ENCODE peak calls at places on chromosomes 16 and 17, in four cellular contexts. E, K, M and H are unnamed samples.
A peak's percentile ranks its signal among the peaks of the same experiment; 100 is the strongest.

GRCh38 chr17:42408076-42408475 is 15.0 kb downstream of the CAVIN1 start:
- DNase-seq in K (no peak), E (no peak), M (peak; percentile 51), H (no peak)

GRCh38 chr17:68867759-68868516 is 87.3 kb downstream of the ABCA8 start:
- DNase-seq in E (no peak), K (no peak), M (no peak), H (no peak)

GRCh38 chr16:55571-56136 is 2.0 kb downstream of the SNRNP25 start:
- DNase-seq in M (no peak), K (no peak), E (no peak), H (no peak)

GRCh38 chr17:36048061-36048460 is 16.0 kb upstream of the CCL18 start:
- DNase-seq in K (no peak), E (no peak), M (no peak), H (no peak)

GRCh38 chr17:4786111-4786491 is at the start of gene VMO1:
- DNase-seq in E (no peak), M (no peak), K (no peak), H (no peak)

GRCh38 chr17:68288804-68289203 is 2.1 kb downstream of the SLC16A6 start:
- DNase-seq in K (peak; percentile 76), M (no peak), E (peak; percentile 37), H (no peak)

GRCh38 chr17:48738803-48739526 is 10.4 kb upstream of the HOXB13 start:
- DNase-seq in E (no peak), K (no peak), M (no peak), H (peak; percentile 33)

GRCh38 chr16:12819126-12820117 is 15.7 kb upstream of the CPPED1 start:
- DNase-seq in M (peak; percentile 70), K (peak; percentile 77), E (peak; percentile 63), H (peak; percentile 58)

GRCh38 chr17:6574689-6575595 is 18.6 kb upstream of the PITPNM3 start:
- DNase-seq in M (peak; percentile 65), K (peak; percentile 40), E (no peak), H (peak; percentile 44)

GRCh38 chr17:62653831-62654829 is 26.7 kb downstream of the MRC2 start:
- DNase-seq in K (peak; percentile 70), E (no peak), M (peak; percentile 58), H (no peak)

GRCh38 chr17:34126496-34126895 is 128.6 kb upstream of the CCL2 start:
- DNase-seq in K (no peak), M (no peak), E (no peak), H (no peak)

GRCh38 chr16:62597874-62598273 is 561.6 kb upstream of the CDH8 start:
- DNase-seq in E (no peak), K (no peak), M (no peak), H (no peak)

GRCh38 chr17:45428954-45429337 is 3.7 kb downstream of the ARHGAP27 start:
- DNase-seq in M (no peak), E (no peak), K (peak; percentile 67), H (no peak)

GRCh38 chr17:60087882-60088669 is 9.4 kb upstream of the HEATR6 start:
- DNase-seq in E (peak; percentile 55), M (peak; percentile 76), K (no peak), H (peak; percentile 36)

GRCh38 chr17:79831367-79832210 is 7.7 kb downstream of the CBX4 start:
- DNase-seq in K (no peak), E (peak; percentile 71), M (peak; percentile 38), H (no peak)

GRCh38 chr16:68265078-68265925 is 976 bp downstream of the SLC7A6 start:
- DNase-seq in K (peak; percentile 81), M (peak; percentile 64), E (peak; percentile 91), H (peak; percentile 79)

GRCh38 chr17:77349976-77350830 is 209.4 kb downstream of the SEC14L1 start:
- DNase-seq in E (no peak), M (peak; percentile 82), K (no peak), H (no peak)

GRCh38 chr17:39208136-39208535 is 8.1 kb downstream of the RPL19 start:
- DNase-seq in E (no peak), M (no peak), K (no peak), H (no peak)

GRCh38 chr17:15896834-15897233 is 48.1 kb upstream of the ADORA2B start:
- DNase-seq in E (no peak), M (no peak), K (no peak), H (no peak)

GRCh38 chr16:67199011-67199807 is at the start of gene ELMO3:
- DNase-seq in E (no peak), M (no peak), K (no peak), H (peak; percentile 89)

GRCh38 chr17:75846701-75847594 is 2.7 kb upstream of the UNC13D start:
- DNase-seq in M (no peak), K (no peak), E (no peak), H (no peak)

GRCh38 chr16:57245472-57246113 is 534 bp downstream of the ARL2BP start:
- DNase-seq in E (no peak), M (peak; percentile 14), K (no peak), H (peak; percentile 42)

GRCh38 chr17:48555183-48555615 is 10.3 kb upstream of the HOXB2 start:
- DNase-seq in E (peak; percentile 93), M (peak; percentile 86), K (no peak), H (peak; percentile 54)

GRCh38 chr17:17018612-17019429 is 23.4 kb upstream of the MPRIP start:
- DNase-seq in M (no peak), K (no peak), E (no peak), H (peak; percentile 36)

GRCh38 chr16:57028086-57028485 is 38.7 kb downstream of the NLRC5 start:
- DNase-seq in M (no peak), E (no peak), K (no peak), H (no peak)

GRCh38 chr17:82858376-82859126 is 18.7 kb upstream of the ZNF750 start:
- DNase-seq in M (no peak), E (no peak), K (no peak), H (peak; percentile 72)

GRCh38 chr16:12211870-12212690 is 235.5 kb downstream of the SNX29 start:
- DNase-seq in K (no peak), E (no peak), M (no peak), H (no peak)

GRCh38 chr17:50070908-50071680 is 15.2 kb downstream of the ITGA3 start:
- DNase-seq in M (no peak), K (no peak), E (no peak), H (no peak)

GRCh38 chr16:88323041-88323440 is 59.7 kb upstream of the ZNF469 start:
- DNase-seq in E (no peak), M (no peak), K (no peak), H (no peak)

GRCh38 chr16:72219282-72219681 is 47.3 kb upstream of the PMFBP1 start:
- DNase-seq in K (no peak), E (no peak), M (no peak), H (no peak)

GRCh38 chr17:18166894-18167293 is 16.7 kb upstream of the ALKBH5 start:
- DNase-seq in E (peak; percentile 60), K (no peak), M (no peak), H (no peak)

GRCh38 chr17:10618202-10618635 is 38.9 kb downstream of the MYH3 start:
- DNase-seq in K (peak; percentile 46), M (peak; percentile 79), E (peak; percentile 85), H (peak; percentile 75)

GRCh38 chr16:66926171-66926570 is 836 bp upstream of the RRAD start:
- DNase-seq in E (no peak), K (no peak), M (no peak), H (no peak)

GRCh38 chr16:86519649-86520316 is 9.5 kb downstream of the FOXF1 start:
- DNase-seq in E (peak; percentile 53), M (peak; percentile 62), K (peak; percentile 7), H (peak; percentile 75)

GRCh38 chr17:61368832-61369468 is 30.7 kb upstream of the TBX2 start:
- DNase-seq in E (no peak), M (no peak), K (no peak), H (no peak)

GRCh38 chr16:67404740-67405226 is 11.5 kb upstream of the TPPP3 start:
- DNase-seq in E (no peak), K (no peak), M (no peak), H (peak; percentile 93)

GRCh38 chr16:47143677-47144558 is at the start of gene NETO2:
- DNase-seq in M (peak; percentile 65), K (peak; percentile 60), E (peak; percentile 69), H (peak; percentile 70)
- TF ChIP-seq CTCF in M (peak; percentile 61), K (peak; percentile 3), E (peak; percentile 36), H (peak; percentile 61)

GRCh38 chr17:70517808-70518207 is 348.5 kb downstream of the KCNJ2 start:
- DNase-seq in E (no peak), K (no peak), M (no peak), H (no peak)

GRCh38 chr17:70519300-70519699 is 350.0 kb downstream of the KCNJ2 start:
- DNase-seq in E (no peak), K (no peak), M (no peak), H (no peak)

GRCh38 chr17:70523407-70523806 is 354.1 kb downstream of the KCNJ2 start:
- DNase-seq in E (no peak), M (no peak), K (no peak), H (no peak)

GRCh38 chr17:70521821-70522256 is 352.5 kb downstream of the KCNJ2 start:
- DNase-seq in E (no peak), K (no peak), M (peak; percentile 18), H (no peak)

DNA sequence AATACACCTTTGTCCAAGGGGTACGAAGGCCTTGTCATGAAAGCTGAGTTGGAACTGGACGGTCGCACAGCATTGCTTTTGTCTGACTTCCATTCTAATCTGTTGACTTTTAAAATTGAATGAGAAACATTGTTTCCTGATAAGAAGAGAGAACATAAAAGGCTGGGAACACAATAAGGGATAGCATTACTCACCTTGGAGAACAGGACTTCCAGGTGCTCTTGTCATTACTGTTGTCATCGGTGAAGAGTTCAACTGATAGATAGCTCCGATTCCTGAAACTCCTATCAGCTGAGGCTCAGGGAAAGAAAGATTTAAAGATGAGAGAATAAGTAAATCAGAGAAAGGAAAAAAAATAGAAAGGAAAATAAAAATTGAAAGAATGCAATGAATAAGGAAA is 351.1 kb downstream of the KCNJ2 start:
- DNase-seq in E (no peak), K (no peak), M (no peak), H (no peak)
- TF ChIP-seq CTCF in E (no peak), K (no peak), M (no peak), H (no peak)

GRCh38 chr17:165939-166338 is 15.5 kb downstream of the DOC2B start:
- DNase-seq in E (no peak), K (no peak), M (no peak), H (no peak)

GRCh38 chr17:161481-161880 is 20.0 kb downstream of the DOC2B start:
- DNase-seq in M (no peak), E (no peak), K (no peak), H (no peak)

GRCh38 chr17:162689-163088 is 18.8 kb downstream of the DOC2B start:
- DNase-seq in M (no peak), E (no peak), K (no peak), H (no peak)

GRCh38 chr17:164536-165235 is 16.8 kb downstream of the DOC2B start:
- DNase-seq in E (peak; percentile 65), K (peak; percentile 14), M (peak; percentile 41), H (peak; percentile 33)

GRCh38 chr17:163514-164103 is 17.8 kb downstream of the DOC2B start:
- DNase-seq in K (no peak), M (no peak), E (no peak), H (peak; percentile 28)
- TF ChIP-seq CTCF in K (no peak), M (no peak), E (peak; percentile 10), H (peak; percentile 47)

DNA sequence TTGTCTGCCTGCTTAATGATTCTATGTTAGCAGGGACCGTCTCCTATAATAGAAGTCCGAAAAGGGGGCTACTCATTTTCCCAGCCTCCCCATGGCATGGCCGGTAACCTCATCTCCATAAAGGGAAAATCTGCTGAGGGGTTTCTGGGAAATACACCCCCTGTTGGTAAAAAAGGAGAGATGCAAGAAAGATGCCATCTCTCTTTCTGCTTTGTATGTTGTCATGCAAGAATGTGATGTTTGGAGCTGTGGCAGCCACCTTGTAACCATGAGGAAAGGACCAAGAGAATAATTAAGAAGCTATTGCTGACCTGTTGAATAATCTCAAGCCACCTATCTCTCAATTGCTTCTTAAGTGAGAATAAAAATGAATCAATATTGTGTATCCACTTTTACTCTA is 94.8 kb upstream of the XYLT1 start:
- DNase-seq in E (no peak), M (no peak), K (no peak), H (no peak)
- TF ChIP-seq CTCF in E (no peak), M (no peak), K (no peak), H (no peak)